ENCODE peak calls at places on chromosomes 5 and 9, in five cellular contexts. F is A549, U is cardiac muscle cell, T is HCT116, J is right atrium auricular region. Z is an unnamed sample. For H3K4me1, the result is how much of the 10 kb centered on the place peaks cover.

GRCh38 chr5:37838152-37838932 is 1.5 kb downstream of the GDNF start:
- DNase-seq in F (peak), U (peak), T (no peak), J (no peak), Z (no peak)

GRCh38 chr9:118455781-118456180 is 751.6 kb downstream of the TLR4 start:
- DNase-seq in F (no peak), U (no peak), T (no peak), J (no peak), Z (no peak)

GRCh38 chr9:82332018-82332773 is 343.6 kb downstream of the SPATA31D1 start:
- DNase-seq in F (peak), U (peak), T (no peak), J (no peak), Z (peak)

GRCh38 chr9:69333716-69334115 is 8.7 kb downstream of the ENTREP1 start:
- DNase-seq in F (no peak), U (no peak), T (no peak), J (no peak), Z (no peak)

GRCh38 chr9:73773896-73774295 is 622.2 kb downstream of the ANXA1 start:
- DNase-seq in F (no peak), U (peak), T (no peak), J (no peak), Z (no peak)

GRCh38 chr5:27316283-27316675 is 277.9 kb upstream of the CDH9 start:
- DNase-seq in F (no peak), U (peak), T (no peak), J (no peak), Z (no peak)

GRCh38 chr5:89728750-89729149 is 680.8 kb downstream of the CETN3 start:
- DNase-seq in F (no peak), U (peak), T (no peak), J (peak), Z (no peak)

GRCh38 chr5:38379360-38379827 is 121.0 kb downstream of the EGFLAM start:
- DNase-seq in F (no peak), U (peak), T (no peak), J (no peak), Z (no peak)

GRCh38 chr9:121744002-121744686 is 92.7 kb downstream of the DAB2IP start:
- DNase-seq in F (peak), U (peak), T (no peak), J (peak), Z (peak)

GRCh38 chr9:37992924-37993349 is 76.1 kb downstream of the SHB start:
- DNase-seq in F (no peak), U (no peak), T (no peak), J (no peak), Z (no peak)

GRCh38 chr5:160092519-160092918 is 26.7 kb downstream of the PWWP2A start:
- DNase-seq in F (no peak), U (no peak), T (no peak), J (no peak), Z (no peak)

GRCh38 chr5:163248856-163249255 is 188.5 kb upstream of the CCNG1 start:
- DNase-seq in F (no peak), U (no peak), T (no peak), J (no peak), Z (no peak)

GRCh38 chr5:132677682-132678400 is 4.1 kb downstream of the IL4 start:
- DNase-seq in F (no peak), U (no peak), T (no peak), J (peak), Z (no peak)

GRCh38 chr5:128341056-128341455 is 197.0 kb downstream of the FBN2 start:
- DNase-seq in F (no peak), U (peak), T (no peak), J (no peak), Z (no peak)

GRCh38 chr9:133519693-133520092 is 5.1 kb downstream of the MYMK start:
- DNase-seq in F (no peak), U (peak), T (no peak), J (no peak), Z (no peak)

GRCh38 chr5:1555011-1555807 is 31.4 kb upstream of the LPCAT1 start:
- DNase-seq in F (peak), U (peak), T (peak), J (peak), Z (no peak)

GRCh38 chr9:83472221-83472665 is 66.0 kb downstream of the FRMD3 start:
- DNase-seq in F (peak), U (peak), T (no peak), J (no peak), Z (peak)

GRCh38 chr5:156367602-156368001 is 40.6 kb downstream of the SGCD start:
- DNase-seq in F (no peak), U (peak), T (no peak), J (peak), Z (no peak)

GRCh38 chr5:139458580-139459407 is 3.7 kb downstream of the ECSCR start:
- DNase-seq in F (no peak), U (peak), T (no peak), J (no peak), Z (no peak)

GRCh38 chr5:15995206-15996052 is 184.2 kb downstream of the MARCHF11 start:
- DNase-seq in F (no peak), U (peak), T (no peak), J (no peak), Z (no peak)

GRCh38 chr9:4814913-4815312 is 22.2 kb downstream of the RCL1 start:
- DNase-seq in F (no peak), U (no peak), T (no peak), J (no peak), Z (no peak)

GRCh38 chr9:23322392-23322791 is 503.6 kb downstream of the ELAVL2 start:
- DNase-seq in F (no peak), U (no peak), T (no peak), J (no peak), Z (no peak)

GRCh38 chr5:77449277-77449676 is 42.8 kb downstream of the WDR41 start:
- DNase-seq in F (no peak), U (peak), T (no peak), J (no peak), Z (no peak)

GRCh38 chr5:27403248-27403882 is 365.0 kb upstream of the CDH9 start:
- DNase-seq in F (peak), U (peak), T (no peak), J (no peak), Z (no peak)

GRCh38 chr5:107618233-107618632 is 52.5 kb downstream of the EFNA5 start:
- DNase-seq in F (no peak), U (no peak), T (no peak), J (no peak), Z (no peak)

GRCh38 chr9:27787941-27788340 is 214.7 kb upstream of the C9orf72 start:
- DNase-seq in F (no peak), U (peak), T (no peak), J (no peak), Z (no peak)

GRCh38 chr5:67291671-67292070 is 95.1 kb upstream of the CD180 start:
- DNase-seq in F (no peak), U (no peak), T (no peak), J (no peak), Z (no peak)

GRCh38 chr5:51226420-51226735 is 156.9 kb upstream of the ISL1 start:
- DNase-seq in F (no peak), U (no peak), T (peak), J (no peak), Z (peak)

GRCh38 chr5:76642390-76643040 is 19.3 kb upstream of the F2RL2 start:
- DNase-seq in F (no peak), U (peak), T (no peak), J (no peak), Z (no peak)

GRCh38 chr5:8478308-8478707 is 609.4 kb downstream of the MTRR start:
- DNase-seq in F (no peak), U (no peak), T (no peak), J (no peak), Z (no peak)

DNA sequence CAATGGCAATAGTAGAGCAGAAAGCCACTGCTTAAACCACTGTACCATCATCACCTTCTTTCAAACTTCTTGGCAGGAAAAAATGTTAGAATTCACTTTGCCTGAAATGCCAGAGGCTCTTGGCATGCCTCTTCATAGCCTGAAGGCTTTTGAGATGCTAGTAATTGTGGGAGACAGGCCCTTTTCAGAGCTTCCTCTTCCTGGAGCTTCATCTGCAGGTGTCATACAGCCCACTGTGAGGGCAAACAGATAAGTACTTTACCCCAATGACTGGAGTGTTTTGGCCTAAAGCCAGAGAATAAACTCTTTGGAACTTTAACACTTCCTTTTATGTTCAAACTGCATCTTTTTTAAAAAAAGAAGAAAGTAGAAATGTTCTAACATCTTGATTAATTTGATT is 81.3 kb upstream of the TMEM171 start:
- DNase-seq in F (no peak), U (no peak), T (no peak), J (no peak), Z (no peak)
- TF ChIP-seq CTCF in F (no peak), U (no peak), T (no peak), J (no peak), Z (no peak)

DNA sequence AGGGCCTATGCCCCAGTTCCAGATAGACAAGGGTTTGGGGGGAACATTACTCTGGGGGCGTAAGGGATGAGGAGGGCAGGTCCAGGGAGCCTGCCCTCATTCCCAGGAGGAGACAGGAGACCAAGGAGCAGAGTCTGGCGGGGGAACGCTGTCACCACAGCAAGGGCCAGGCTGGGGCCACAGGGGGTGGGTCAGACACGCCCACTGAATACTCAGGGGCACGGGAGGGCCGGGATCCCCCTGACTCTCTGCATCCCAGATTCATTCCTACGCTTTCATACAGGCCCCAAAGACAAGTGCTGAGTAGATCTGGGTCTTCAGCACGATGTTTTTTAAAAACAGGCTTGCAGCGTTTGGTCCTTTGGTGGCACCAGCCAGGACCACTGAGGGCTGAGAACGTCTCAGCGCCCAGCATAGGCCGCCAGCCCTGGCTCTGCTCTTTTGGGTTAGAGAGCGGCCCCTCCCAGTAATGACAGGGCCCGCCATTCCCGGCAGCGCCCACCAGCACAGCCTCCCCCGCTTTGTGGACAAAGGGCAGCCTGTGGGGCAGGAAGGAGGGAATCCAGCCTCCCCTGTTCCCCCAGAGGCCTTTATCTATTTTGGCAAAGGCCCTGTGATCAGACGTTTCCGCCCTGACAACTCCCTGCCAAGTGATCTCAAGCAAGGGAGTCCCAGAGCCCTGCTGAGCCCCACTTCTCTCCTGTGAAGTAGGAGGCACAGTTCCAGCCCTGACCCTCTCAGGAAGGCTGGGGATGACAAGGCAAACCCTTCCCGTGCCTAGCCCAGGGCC is 24.9 kb downstream of the NEK6 start:
- DNase-seq in F (no peak), U (peak), T (no peak), J (peak), Z (no peak)
- H3K4me1 ChIP-seq in F (half or more), U (under half), T (under half), J (half or more), Z (under half)

GRCh38 chr9:135802876-135803419 is 101.0 kb downstream of the KCNT1 start:
- DNase-seq in F (no peak), U (no peak), T (no peak), J (no peak), Z (peak)

GRCh38 chr9:135801070-135801469 is 99.1 kb downstream of the KCNT1 start:
- DNase-seq in F (no peak), U (no peak), T (no peak), J (no peak), Z (no peak)

GRCh38 chr9:135803441-135803840 is 101.5 kb downstream of the KCNT1 start:
- DNase-seq in F (no peak), U (no peak), T (no peak), J (no peak), Z (peak)

GRCh38 chr9:135805422-135806022 is 101.8 kb downstream of the CAMSAP1 start:
- DNase-seq in F (no peak), U (no peak), T (no peak), J (no peak), Z (peak)

DNA sequence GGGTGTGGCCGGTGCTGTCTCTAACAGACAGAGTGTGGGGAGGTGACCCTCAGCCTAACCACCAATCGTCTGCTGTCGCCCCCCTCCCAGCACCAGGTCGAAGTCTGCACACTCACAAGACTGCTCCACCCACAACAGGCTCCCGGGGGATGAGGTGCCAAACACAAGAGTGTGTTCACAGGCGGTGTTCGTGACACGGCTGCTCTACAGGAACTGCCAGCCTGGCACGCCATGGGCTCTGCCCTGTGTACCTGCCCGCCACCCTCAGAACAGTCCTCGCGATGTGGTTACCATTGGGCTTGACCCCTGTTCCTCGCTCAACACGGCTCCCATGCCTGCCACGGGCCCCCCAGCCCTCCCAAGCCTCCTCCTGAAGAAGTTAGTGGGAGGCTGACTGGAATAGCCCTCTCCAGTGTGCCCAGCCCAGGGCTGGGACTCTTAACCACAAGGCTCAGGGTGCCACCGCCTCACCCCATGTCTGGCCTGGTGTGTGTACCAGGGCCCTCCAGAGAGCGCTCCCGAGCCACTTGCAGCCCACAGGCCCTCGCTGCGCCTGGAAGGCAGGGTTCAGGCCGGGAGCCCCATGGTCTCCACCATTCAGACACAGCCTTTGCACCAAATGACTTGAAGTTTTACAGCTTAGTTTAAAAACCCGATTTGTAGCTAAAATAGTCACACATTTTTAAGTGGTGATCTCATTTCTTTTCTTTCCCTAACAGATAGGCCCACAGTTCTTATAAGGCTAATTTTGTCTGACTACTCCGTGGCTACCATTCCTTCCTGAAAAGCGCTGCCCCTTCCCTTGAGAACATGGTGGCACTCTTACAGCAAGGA is 102.5 kb downstream of the CAMSAP1 start:
- DNase-seq in F (no peak), U (no peak), T (no peak), J (no peak), Z (peak)
- TF ChIP-seq CTCF in F (no peak), U (no peak), T (peak), J (no peak), Z (no peak)

GRCh38 chr5:151617841-151618710 is 26.9 kb upstream of the FAT2 start:
- DNase-seq in F (no peak), U (no peak), T (peak), J (no peak), Z (peak)

GRCh38 chr5:151620463-151620844 is 29.3 kb upstream of the FAT2 start:
- DNase-seq in F (no peak), U (no peak), T (no peak), J (no peak), Z (no peak)

GRCh38 chr5:151617383-151617840 is 26.3 kb upstream of the FAT2 start:
- DNase-seq in F (no peak), U (no peak), T (no peak), J (no peak), Z (no peak)

GRCh38 chr5:151619812-151620462 is 28.8 kb upstream of the FAT2 start:
- DNase-seq in F (no peak), U (no peak), T (no peak), J (no peak), Z (peak)

DNA sequence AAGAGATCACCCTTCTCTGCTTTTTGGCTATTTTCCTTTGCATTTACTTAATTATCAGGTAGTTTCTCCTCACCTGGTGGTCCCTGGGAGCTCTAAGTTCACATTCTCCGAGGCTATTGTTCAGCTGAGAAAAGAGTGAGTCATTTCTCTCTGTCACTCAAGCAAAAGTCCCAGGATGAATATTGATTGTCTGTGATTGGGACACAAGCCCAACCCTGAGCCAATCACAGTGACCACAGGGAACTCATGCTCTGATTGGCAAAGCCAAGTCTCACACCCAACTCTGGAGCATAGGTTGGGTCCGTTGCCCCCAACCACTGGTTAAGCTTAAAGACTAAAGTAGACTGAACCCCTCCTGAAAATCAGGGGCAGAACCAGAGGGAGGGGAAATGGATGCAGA is 27.8 kb upstream of the FAT2 start:
- DNase-seq in F (no peak), U (no peak), T (peak), J (no peak), Z (no peak)
- H3K4me1 ChIP-seq in F (under half), U (under half), T (under half), J (under half), Z (under half)

DNA sequence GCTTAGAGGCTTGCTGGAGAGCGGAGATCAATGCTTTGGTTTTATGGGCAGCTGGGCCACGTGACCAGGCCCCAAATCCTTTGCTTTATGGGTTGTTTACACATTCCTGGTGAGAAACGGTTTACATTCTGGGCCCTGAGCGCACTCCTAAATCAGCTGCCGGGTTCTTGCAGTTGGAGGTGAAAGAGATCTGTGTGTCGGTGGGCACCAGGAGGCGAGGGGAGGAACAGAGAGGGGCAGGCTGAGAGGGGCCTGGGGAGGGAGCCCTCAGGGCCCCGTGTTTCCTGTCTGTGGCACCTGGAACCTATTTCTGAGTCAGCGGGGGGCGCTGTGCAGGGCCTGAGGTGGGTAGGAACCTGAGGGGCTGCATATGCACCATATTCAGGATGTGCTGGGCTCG is 63.5 kb upstream of the HAND1 start:
- DNase-seq in F (no peak), U (no peak), T (peak), J (peak), Z (no peak)
- TF ChIP-seq CTCF in F (no peak), U (no peak), T (peak), J (no peak), Z (no peak)

GRCh38 chr9:127558581-127559246 is 53.4 kb upstream of the STXBP1 start:
- DNase-seq in F (no peak), U (no peak), T (no peak), J (no peak), Z (no peak)

GRCh38 chr9:127557998-127558546 is 54.0 kb upstream of the STXBP1 start:
- DNase-seq in F (no peak), U (no peak), T (no peak), J (no peak), Z (no peak)

GRCh38 chr9:127555830-127556820 is 56.0 kb upstream of the STXBP1 start:
- DNase-seq in F (peak), U (peak), T (peak), J (peak), Z (no peak)

GRCh38 chr9:127556871-127557270 is 55.2 kb upstream of the STXBP1 start:
- DNase-seq in F (no peak), U (no peak), T (no peak), J (no peak), Z (no peak)

GRCh38 chr9:127557466-127557869 is 54.6 kb upstream of the STXBP1 start:
- DNase-seq in F (no peak), U (peak), T (no peak), J (no peak), Z (no peak)
- H3K4me1 ChIP-seq in F (half or more), U (under half), T (half or more), J (half or more), Z (under half)

DNA sequence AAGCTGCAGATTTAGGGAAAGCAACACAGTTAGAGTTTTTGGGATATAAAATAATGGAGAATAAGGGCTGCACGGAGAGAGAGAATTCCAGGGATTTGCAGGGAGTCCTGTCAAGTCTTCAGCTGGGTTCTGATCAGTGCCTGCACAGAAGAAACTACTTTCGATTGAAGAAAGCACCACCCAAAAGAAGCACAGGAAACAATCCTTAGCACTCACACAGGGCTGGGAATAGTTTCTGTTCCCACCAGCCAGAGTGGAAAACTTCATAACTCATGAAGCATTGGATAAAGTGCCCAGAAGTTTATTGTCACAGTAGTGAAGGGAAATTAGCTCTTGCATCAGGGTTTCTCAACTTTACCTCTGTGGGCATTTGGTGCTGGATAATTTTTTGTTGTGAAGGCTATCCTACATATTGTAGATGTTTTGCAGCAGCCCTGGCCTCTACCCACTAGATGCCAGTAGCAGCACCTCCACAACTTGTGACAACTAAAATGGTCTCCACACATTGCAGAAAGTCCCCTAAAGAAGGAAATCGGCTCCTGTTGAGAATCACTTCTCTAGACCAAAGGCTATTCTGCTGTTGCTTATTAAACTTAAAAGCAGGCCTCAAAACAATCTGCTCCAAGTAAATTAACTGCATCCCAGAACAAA is 71.0 kb upstream of the FAM120A start:
- DNase-seq in F (no peak), U (peak), T (no peak), J (no peak), Z (no peak)
- TF ChIP-seq CTCF in F (no peak), U (no peak), T (no peak), J (no peak), Z (no peak)